ENCODE peak calls at places on chromosomes 12 and 14, in eight cellular contexts. F is IMR-90, U is mesenchymal stem cell, B is keratinocyte, X is hepatocyte, N is GM23248, W is neuronal stem cell, M is fibroblast of lung. G is an unnamed sample.

GRCh38 chr12:8697120-8697475 is 693 bp upstream of the RIMKLB start:
- DNase-seq in F (peak; percentile 27), U (peak; percentile 57), B (no peak), X (peak; percentile 65), N (peak; percentile 72), W (no peak), M (peak; percentile 21), G (no peak)

GRCh38 chr14:103696466-103697071 is 18.7 kb downstream of the XRCC3 start:
- DNase-seq in F (peak; percentile 91), U (peak; percentile 89), B (no peak), X (no peak), N (peak; percentile 39), W (no peak), M (peak; percentile 90), G (peak; percentile 96)

GRCh38 chr12:2013527-2014223 is 9.4 kb upstream of the DCP1B start:
- DNase-seq in F (peak; percentile 20), U (peak; percentile 85), B (no peak), X (peak; percentile 44), N (peak; percentile 35), W (no peak), M (peak; percentile 49), G (no peak)

GRCh38 chr12:120841525-120841924 is 62.6 kb downstream of the SPPL3 start:
- DNase-seq in F (no peak), U (no peak), B (no peak), X (no peak), N (no peak), W (no peak), M (no peak), G (no peak)

GRCh38 chr12:14619731-14620501 is 52.2 kb upstream of the PLBD1 start:
- DNase-seq in F (no peak), U (no peak), B (no peak), X (peak; percentile 37), N (no peak), W (no peak), M (no peak), G (no peak)

GRCh38 chr12:103771466-103771865 is 69.6 kb downstream of the NT5DC3 start:
- DNase-seq in F (peak; percentile 44), U (peak; percentile 60), B (no peak), X (peak; percentile 49), N (peak; percentile 63), W (no peak), M (peak; percentile 61), G (no peak)

GRCh38 chr14:105195533-105196227 is 14.6 kb upstream of the NUDT14 start:
- DNase-seq in F (no peak), U (no peak), B (no peak), X (no peak), N (no peak), W (peak; percentile 31), M (no peak), G (no peak)

GRCh38 chr12:117192057-117192456 is 1.8 kb upstream of the FBXO21 start:
- DNase-seq in F (no peak), U (no peak), B (no peak), X (no peak), N (peak; percentile 4), W (no peak), M (no peak), G (peak; percentile 66)

GRCh38 chr12:31238764-31239387 is 87.1 kb downstream of the SINHCAF start:
- DNase-seq in F (peak; percentile 50), U (peak; percentile 69), B (no peak), X (peak; percentile 81), N (peak; percentile 81), W (peak; percentile 32), M (peak; percentile 62), G (peak; percentile 92)

GRCh38 chr14:54738009-54738408 is 164.6 kb downstream of the GCH1 start:
- DNase-seq in F (no peak), U (no peak), B (peak; percentile 40), X (no peak), N (no peak), W (no peak), M (no peak), G (no peak)

GRCh38 chr14:106843951-106844483 is 1317.6 kb downstream of the TMEM121 start:
- DNase-seq in F (no peak), U (no peak), B (no peak), X (no peak), N (no peak), W (no peak), M (no peak), G (peak; percentile 71)

GRCh38 chr14:35814371-35815005 is 5.4 kb upstream of the RALGAPA1 start:
- DNase-seq in F (peak; percentile 40), U (peak; percentile 68), B (no peak), X (peak; percentile 69), N (peak; percentile 59), W (peak; percentile 49), M (peak; percentile 50), G (peak; percentile 61)

GRCh38 chr12:29164477-29165163 is 15.5 kb downstream of the FAR2 start:
- DNase-seq in F (peak; percentile 62), U (peak; percentile 94), B (peak; percentile 1), X (peak; percentile 46), N (peak; percentile 86), W (no peak), M (peak; percentile 85), G (peak; percentile 93)

GRCh38 chr12:124512667-124513296 is 54.6 kb downstream of the NCOR2 start:
- DNase-seq in F (peak; percentile 98), U (peak; percentile 97), B (no peak), X (peak; percentile 76), N (peak; percentile 93), W (peak; percentile 93), M (peak; percentile 93), G (peak; percentile 97)

GRCh38 chr14:89267656-89268055 is 149.4 kb downstream of the FOXN3 start:
- DNase-seq in F (no peak), U (no peak), B (no peak), X (no peak), N (no peak), W (no peak), M (no peak), G (no peak)

GRCh38 chr12:65999564-66000280 is 130.8 kb downstream of the LLPH start:
- DNase-seq in F (peak; percentile 65), U (no peak), B (peak; percentile 83), X (no peak), N (peak; percentile 40), W (no peak), M (peak; percentile 26), G (no peak)

GRCh38 chr14:55600784-55601561 is 21.0 kb downstream of the KTN1 start:
- DNase-seq in F (peak; percentile 66), U (peak; percentile 75), B (no peak), X (no peak), N (peak; percentile 69), W (no peak), M (peak; percentile 68), G (no peak)

GRCh38 chr12:121719926-121720414 is 7.4 kb downstream of the TMEM120B start:
- DNase-seq in F (peak; percentile 93), U (peak; percentile 96), B (no peak), X (peak; percentile 40), N (peak; percentile 96), W (no peak), M (peak; percentile 65), G (peak; percentile 75)

DNA sequence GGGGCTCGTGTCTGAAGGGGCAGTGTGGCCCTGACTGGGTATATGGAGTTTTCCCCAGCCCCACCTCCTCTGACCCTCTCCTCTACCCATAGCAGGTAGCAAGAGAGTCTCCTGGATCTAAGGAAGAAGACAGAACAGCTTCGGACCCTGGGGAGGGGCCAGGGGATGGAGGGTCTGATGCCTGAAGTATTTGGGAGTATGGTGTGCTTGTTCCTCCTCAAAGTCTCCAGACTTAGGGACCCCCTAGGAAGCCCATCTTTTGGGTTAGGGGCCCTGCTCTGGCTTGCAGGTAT is 579 bp upstream of the HOXC8 start:
- DNase-seq in F (no peak), U (no peak), B (no peak), X (no peak), N (no peak), W (no peak), M (no peak), G (no peak)
- H3K4me1 ChIP-seq in F (no peaks in the 10 kb centered on the region), U (peaks cover 38% of the 10 kb centered on the region), B (peaks cover 16% of the 10 kb centered on the region), X (peaks cover 15% of the 10 kb centered on the region), N (peaks cover 20% of the 10 kb centered on the region), W (no peaks in the 10 kb centered on the region), M (no peaks in the 10 kb centered on the region), G (peaks cover 47% of the 10 kb centered on the region)

DNA sequence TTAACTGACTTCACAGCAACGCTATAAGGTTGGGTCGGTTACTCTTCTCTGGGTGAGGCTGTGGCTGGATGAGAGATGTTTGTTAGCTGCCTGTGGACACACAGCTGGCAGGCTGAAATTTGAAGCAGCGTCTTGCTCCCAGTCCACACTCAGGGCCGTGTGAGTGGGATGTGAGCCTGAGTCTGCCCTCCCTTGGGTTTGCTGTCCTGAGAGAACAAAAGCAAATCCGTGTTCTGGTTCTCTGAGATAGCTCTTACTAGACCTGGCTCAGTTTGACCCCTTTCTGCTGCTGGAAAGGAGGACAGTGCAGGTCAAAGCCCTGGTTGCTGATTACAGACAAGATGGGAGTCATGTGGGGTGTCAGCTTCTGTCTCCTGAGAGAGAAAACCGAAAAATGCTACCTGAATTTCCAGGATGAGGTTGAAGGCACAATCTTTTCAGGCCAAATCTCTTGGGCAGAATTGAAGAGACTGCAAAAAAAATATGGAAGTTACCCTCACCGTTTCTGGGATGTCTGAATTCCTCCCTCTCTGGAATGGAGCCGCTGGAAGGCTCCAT is 270.8 kb downstream of the ZFP36L1 start:
- DNase-seq in F (no peak), U (no peak), B (no peak), X (no peak), N (no peak), W (no peak), M (no peak), G (no peak)
- H2AFZ ChIP-seq in F (peak overlapping the region; percentile 14), U (no peak overlapping the region), B (peak overlapping the region; percentile 50), X (no peak overlapping the region), N (peak overlapping the region; percentile 28), W (peak overlapping the region; percentile 33), M (peak overlapping the region; percentile 55), G (peak overlapping the region; percentile 42)

DNA sequence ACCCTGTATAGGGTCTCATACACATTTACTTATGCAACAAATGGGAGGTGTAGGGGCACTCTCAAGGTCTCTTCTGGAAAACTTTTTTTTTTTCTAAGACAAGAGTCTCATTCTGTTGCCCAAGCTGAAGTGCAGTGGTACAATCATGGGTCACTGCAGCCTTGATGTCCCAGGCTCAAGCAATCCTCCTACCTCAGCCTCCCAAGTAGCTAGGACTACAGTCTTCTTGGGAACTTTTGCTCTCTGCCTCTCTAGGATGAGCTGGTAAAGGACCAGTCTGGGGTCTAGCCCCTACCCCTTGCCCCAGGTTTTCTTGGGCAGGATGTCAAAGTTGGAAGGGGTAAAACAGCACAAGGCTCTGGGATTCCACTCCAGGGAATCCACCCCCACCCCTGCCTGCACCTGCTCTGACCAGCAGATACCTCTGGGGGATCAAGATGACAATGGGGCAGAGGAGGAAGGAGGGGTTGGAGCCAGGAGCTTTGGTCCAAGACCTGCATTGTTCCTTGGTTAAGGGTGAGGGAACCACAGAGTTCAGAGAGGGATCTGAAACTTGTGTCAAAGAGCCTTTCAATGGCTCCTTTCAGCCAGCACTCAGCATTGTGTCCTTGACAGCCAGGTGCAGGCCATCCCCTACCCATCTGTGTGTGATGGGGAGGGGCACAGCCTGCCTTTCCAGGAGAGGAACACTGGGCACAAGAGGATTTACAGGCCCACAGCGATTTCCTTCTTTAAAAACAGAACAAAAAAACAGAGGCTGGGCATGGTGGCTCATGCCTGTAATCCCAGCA is 12.2 kb downstream of the CTDSP2 start:
- DNase-seq in F (no peak), U (no peak), B (no peak), X (no peak), N (no peak), W (no peak), M (no peak), G (no peak)
- H3K4me1 ChIP-seq in F (peaks cover 63% of the 10 kb centered on the region), U (peaks cover 65% of the 10 kb centered on the region), B (peaks cover 42% of the 10 kb centered on the region), X (peaks cover 75% of the 10 kb centered on the region), N (peaks cover 92% of the 10 kb centered on the region), W (peaks cover 46% of the 10 kb centered on the region), M (peaks cover 60% of the 10 kb centered on the region), G (peaks cover 67% of the 10 kb centered on the region)

DNA sequence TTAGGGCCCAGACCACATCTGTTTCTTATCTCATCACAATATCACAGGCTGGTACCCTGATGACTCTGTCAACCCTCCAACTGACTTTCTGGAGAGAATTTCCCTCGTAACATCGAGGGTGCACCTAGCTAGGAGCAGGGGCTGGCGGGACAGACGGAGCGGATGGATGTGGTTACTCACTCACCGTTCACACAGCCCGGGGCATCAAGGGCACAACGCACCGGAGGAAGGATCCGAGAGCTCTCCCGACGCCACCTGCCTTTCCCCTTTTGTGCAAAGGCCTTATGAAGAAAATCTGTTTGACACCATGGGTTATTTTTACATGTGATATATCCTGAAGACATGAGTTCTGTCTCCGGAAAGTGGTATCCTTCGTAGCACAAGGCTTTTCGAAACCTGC is 31.4 kb downstream of the SLC15A4 start:
- DNase-seq in F (no peak), U (no peak), B (no peak), X (no peak), N (no peak), W (no peak), M (no peak), G (no peak)
- H2AFZ ChIP-seq in F (no peak overlapping the region), U (no peak overlapping the region), B (no peak overlapping the region), X (no peak overlapping the region), N (no peak overlapping the region), W (no peak overlapping the region), M (no peak overlapping the region), G (no peak overlapping the region)